ENCODE peak calls at places on chromosomes 5 and 9, in eight cellular contexts. R is mammary epithelial cell; F is kidney; Z is upper lobe of right lung; J is ascending aorta; W is heart right ventricle; T is CD8-positive, alpha-beta T cell; I is PC-9. M is an unnamed sample. For H3K36me3, the result is how much of the 10 kb centered on the place peaks cover.

GRCh38 chr5:137733922-137734695 is 1.8 kb downstream of the KLHL3 start:
- DNase-seq in R (no peak), F (no peak), Z (no peak), J (no peak), W (no peak), T (no peak), I (no peak), M (no peak)

GRCh38 chr5:71778678-71779276 is 59.7 kb downstream of the CARTPT start:
- DNase-seq in R (peak), F (no peak), Z (no peak), J (no peak), W (no peak), T (no peak), I (peak), M (no peak)

GRCh38 chr5:127306647-127307046 is 16.1 kb downstream of the MEGF10 start:
- DNase-seq in R (no peak), F (no peak), Z (no peak), J (no peak), W (no peak), T (no peak), I (no peak), M (no peak)

GRCh38 chr5:159337291-159337974 is 7.1 kb upstream of the IL12B start:
- DNase-seq in R (peak), F (no peak), Z (no peak), J (no peak), W (no peak), T (no peak), I (peak), M (no peak)

GRCh38 chr5:118478852-118479251 is 509.5 kb downstream of the DTWD2 start:
- DNase-seq in R (no peak), F (no peak), Z (no peak), J (no peak), W (no peak), T (no peak), I (no peak), M (no peak)

GRCh38 chr9:132882616-132883015 is 3.9 kb downstream of the SPACA9 start:
- DNase-seq in R (no peak), F (no peak), Z (no peak), J (no peak), W (no peak), T (no peak), I (no peak), M (no peak)

GRCh38 chr9:71384343-71384742 is 262.9 kb upstream of the TRPM3 start:
- DNase-seq in R (no peak), F (no peak), Z (no peak), J (no peak), W (no peak), T (no peak), I (no peak), M (no peak)

GRCh38 chr5:101292199-101292598 is 389.1 kb upstream of the ST8SIA4 start:
- DNase-seq in R (no peak), F (no peak), Z (no peak), J (no peak), W (no peak), T (no peak), I (no peak), M (no peak)

GRCh38 chr5:77852514-77853352 is 76.6 kb upstream of the TBCA start:
- DNase-seq in R (peak), F (peak), Z (peak), J (no peak), W (peak), T (no peak), I (no peak), M (peak)

GRCh38 chr9:91963711-91964240 is 13.7 kb upstream of the ROR2 start:
- DNase-seq in R (peak), F (no peak), Z (no peak), J (no peak), W (no peak), T (no peak), I (no peak), M (no peak)

GRCh38 chr9:86557063-86557766 is 203.0 kb upstream of the TUT7 start:
- DNase-seq in R (peak), F (no peak), Z (no peak), J (no peak), W (peak), T (no peak), I (no peak), M (no peak)

GRCh38 chr5:137611011-137611580 is 112.0 kb upstream of the SPOCK1 start:
- DNase-seq in R (no peak), F (no peak), Z (no peak), J (no peak), W (no peak), T (no peak), I (no peak), M (no peak)

GRCh38 chr5:96780626-96781025 is 27.1 kb downstream of the ERAP1 start:
- DNase-seq in R (peak), F (no peak), Z (no peak), J (no peak), W (no peak), T (no peak), I (no peak), M (no peak)

GRCh38 chr9:72888032-72888431 is 64.8 kb downstream of the ALDH1A1 start:
- DNase-seq in R (peak), F (no peak), Z (no peak), J (no peak), W (no peak), T (no peak), I (no peak), M (no peak)

GRCh38 chr9:111233963-111234362 is 96.1 kb downstream of the OR2K2 start:
- DNase-seq in R (no peak), F (no peak), Z (no peak), J (no peak), W (no peak), T (no peak), I (no peak), M (no peak)

DNA sequence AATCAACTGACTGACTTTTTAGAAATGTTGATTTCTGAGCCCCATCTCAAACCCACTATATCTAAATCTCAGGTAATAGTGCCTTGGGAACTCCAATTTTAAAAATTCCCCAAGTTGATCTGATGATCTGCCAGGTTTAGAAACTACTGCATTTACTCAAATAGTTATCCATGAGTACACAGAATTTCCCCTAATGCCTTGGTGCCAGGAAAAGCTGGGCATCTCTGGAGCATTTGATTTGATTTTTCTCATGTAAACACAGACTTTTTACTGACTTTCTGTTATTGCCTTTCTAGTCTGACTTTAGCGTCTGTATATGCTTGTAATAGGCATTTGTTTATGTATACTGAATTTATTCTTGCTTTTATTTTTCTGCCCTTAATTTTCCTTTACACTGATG is 35.8 kb downstream of the MTREX start:
- DNase-seq in R (no peak), F (no peak), Z (no peak), J (no peak), W (no peak), T (no peak), I (no peak), M (no peak)
- H3K36me3 ChIP-seq in R (under half), F (under half), Z (half or more), J (under half), W (half or more), T (under half), I (under half), M (half or more)

DNA sequence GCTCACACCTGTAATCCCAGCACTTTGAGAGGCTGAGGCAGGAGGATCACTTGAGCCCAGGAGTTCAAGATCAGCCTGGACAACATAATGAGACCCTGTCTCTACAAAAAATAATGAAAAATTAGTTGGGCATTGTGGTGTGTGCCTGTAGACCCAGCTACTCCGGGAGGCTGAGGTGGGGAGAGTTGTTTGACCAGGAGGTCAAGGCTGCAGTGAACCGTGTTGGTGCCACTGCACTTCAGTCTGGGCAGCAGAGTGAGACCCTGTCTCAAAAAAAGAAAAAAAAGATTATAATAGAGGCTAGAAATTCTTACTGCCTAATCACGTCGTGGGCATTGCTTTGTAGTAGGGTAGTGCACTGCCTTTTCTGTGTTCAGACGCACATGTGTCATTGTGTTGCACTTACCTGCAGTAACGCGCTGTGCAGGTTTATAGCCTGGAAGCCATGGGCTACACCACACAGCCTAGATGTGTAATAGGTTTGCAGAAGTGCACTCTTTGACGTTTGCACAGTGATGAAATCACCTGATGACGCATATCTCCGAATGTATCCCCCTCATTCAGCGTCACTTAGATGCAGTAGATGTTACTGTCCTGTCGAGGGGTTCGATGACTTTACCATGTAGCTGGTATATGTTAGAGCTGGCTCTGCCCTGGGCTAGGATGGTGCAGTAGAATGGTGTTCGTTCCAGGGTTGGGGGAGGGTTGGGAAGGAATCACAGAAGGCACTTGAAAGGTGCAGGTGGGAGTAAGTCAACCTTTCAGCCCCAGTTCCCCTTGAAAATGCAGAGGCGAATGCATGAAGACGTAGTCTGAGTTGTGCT is 13.0 kb downstream of the EHMT1 start:
- DNase-seq in R (no peak), F (no peak), Z (no peak), J (no peak), W (no peak), T (no peak), I (no peak), M (no peak)
- TF ChIP-seq CTCF in R (no peak), F (no peak), Z (no peak), J (no peak), W (no peak), T (no peak), I (no peak), M (no peak)

GRCh38 chr5:34923694-34924461 is 5.5 kb upstream of the DNAJC21 start:
- DNase-seq in R (peak), F (no peak), Z (no peak), J (no peak), W (no peak), T (no peak), I (peak), M (no peak)

GRCh38 chr5:34928267-34928666 is 1.1 kb upstream of the DNAJC21 start:
- DNase-seq in R (no peak), F (no peak), Z (no peak), J (no peak), W (no peak), T (no peak), I (no peak), M (no peak)

GRCh38 chr5:34927785-34928184 is 1.6 kb upstream of the DNAJC21 start:
- DNase-seq in R (no peak), F (no peak), Z (no peak), J (no peak), W (no peak), T (no peak), I (no peak), M (no peak)

GRCh38 chr5:34926318-34926888 is 3.0 kb upstream of the DNAJC21 start:
- DNase-seq in R (no peak), F (no peak), Z (no peak), J (no peak), W (no peak), T (no peak), I (no peak), M (no peak)

GRCh38 chr5:34924462-34924765 is 4.9 kb upstream of the DNAJC21 start:
- DNase-seq in R (no peak), F (no peak), Z (no peak), J (no peak), W (no peak), T (no peak), I (peak), M (no peak)
- H3K36me3 ChIP-seq in R (half or more), F (under half), Z (half or more), J (under half), W (half or more), T (under half), I (half or more), M (half or more)

DNA sequence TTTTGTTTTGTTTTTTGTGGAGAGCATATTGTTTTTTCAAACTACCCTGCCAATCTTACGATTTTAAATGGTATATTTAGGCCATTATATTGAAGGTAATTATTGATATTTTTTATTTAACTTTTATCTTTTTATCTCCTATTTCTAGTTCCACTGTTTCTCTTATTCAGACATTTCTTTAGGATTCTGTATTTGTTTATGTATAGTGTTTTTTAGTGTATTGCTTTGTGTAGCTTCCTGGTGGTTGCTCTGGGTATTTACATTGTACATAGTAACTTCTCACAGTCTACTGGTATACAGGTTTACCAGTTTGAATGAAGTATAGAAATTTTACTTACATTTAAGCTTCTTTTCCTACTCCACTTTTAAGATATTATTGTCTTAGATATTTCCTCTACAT is 63.2 kb downstream of the ERCC6L2 start:
- DNase-seq in R (no peak), F (no peak), Z (no peak), J (no peak), W (no peak), T (no peak), I (no peak), M (no peak)
- TF ChIP-seq CTCF in R (no peak), F (no peak), Z (peak), J (no peak), W (no peak), T (no peak), I (peak), M (peak)

DNA sequence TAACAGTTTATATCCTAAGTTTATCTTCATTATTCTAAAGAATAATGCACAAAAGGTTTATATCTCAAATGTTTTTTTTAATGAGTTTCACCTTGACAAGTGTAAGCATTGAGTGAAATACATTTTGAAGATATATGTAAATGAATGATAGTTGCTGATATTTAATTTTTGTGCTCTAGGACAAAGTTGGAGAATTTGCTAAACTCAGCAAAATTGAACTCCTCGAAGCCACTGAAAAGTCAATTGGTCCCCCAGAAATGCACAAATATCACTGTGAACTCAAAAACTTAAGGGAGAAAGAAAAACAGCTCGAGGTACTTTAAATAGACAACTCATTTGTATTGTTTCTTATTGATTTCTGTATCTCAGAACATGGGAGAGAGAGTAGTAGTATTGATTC is 19.5 kb downstream of the SMC5 start:
- DNase-seq in R (no peak), F (no peak), Z (no peak), J (no peak), W (no peak), T (no peak), I (no peak), M (no peak)
- H3K36me3 ChIP-seq in R (under half), F (under half), Z (under half), J (under half), W (half or more), T (under half), I (under half), M (half or more)

GRCh38 chr9:113998529-113999255 is 79.4 kb downstream of the AMBP start:
- DNase-seq in R (no peak), F (peak), Z (no peak), J (peak), W (no peak), T (no peak), I (no peak), M (no peak)
- TF ChIP-seq CTCF in R (no peak), F (peak), Z (no peak), J (no peak), W (no peak), T (no peak), I (no peak), M (peak)

GRCh38 chr5:177339107-177339638 is 12.3 kb downstream of the LMAN2 start:
- DNase-seq in R (no peak), F (peak), Z (no peak), J (no peak), W (no peak), T (no peak), I (peak), M (no peak)
- H3K36me3 ChIP-seq in R (under half), F (under half), Z (half or more), J (half or more), W (half or more), T (half or more), I (under half), M (half or more)

DNA sequence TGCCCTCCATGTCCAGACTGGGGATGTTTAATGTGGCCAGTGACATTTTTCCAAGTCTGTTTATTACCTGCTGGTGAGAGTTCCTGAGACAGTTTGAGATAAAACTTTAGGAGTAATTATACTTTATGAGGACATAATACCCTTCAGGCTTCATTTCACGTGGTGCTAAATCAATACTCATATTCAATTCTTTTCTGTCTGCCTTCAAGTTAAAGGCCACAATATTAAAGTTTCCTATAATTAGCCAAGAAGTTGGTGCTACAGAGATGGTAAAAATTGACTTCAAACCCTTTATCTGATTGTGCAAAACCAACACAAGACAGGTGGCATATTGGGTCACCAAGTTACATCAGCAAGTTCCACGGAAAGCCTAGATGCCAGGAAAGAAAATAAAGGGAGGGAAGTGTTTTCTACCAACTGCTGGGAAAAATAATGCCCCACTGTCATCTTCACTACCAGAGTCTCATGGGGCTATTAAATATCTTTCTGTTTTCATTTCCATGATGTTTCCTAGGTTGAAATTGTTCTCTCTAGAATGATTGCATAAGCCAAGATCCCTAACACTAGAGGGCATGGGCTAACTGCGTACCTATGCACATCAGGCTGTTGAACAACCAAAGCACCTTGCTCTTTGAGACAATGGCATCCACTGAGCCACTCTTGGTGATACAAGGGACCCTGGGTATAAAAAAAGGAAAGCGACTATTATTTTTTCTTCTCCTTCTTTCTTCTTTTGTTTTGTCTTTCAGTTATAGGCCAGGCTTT is 68.7 kb downstream of the INSYN2B start:
- DNase-seq in R (peak), F (no peak), Z (no peak), J (no peak), W (no peak), T (no peak), I (no peak), M (no peak)
- TF ChIP-seq CTCF in R (no peak), F (peak), Z (no peak), J (no peak), W (no peak), T (no peak), I (no peak), M (no peak)

GRCh38 chr9:113530022-113530635 is 66.6 kb downstream of the RGS3 start:
- DNase-seq in R (no peak), F (no peak), Z (no peak), J (peak), W (no peak), T (no peak), I (no peak), M (no peak)
- H3K36me3 ChIP-seq in R (under half), F (under half), Z (under half), J (under half), W (half or more), T (under half), I (under half), M (half or more)

GRCh38 chr5:149828161-149829011 is 98.3 kb downstream of the PPARGC1B start:
- DNase-seq in R (peak), F (peak), Z (peak), J (peak), W (peak), T (peak), I (peak), M (peak)

GRCh38 chr5:149831492-149831891 is 101.4 kb downstream of the PPARGC1B start:
- DNase-seq in R (peak), F (no peak), Z (no peak), J (no peak), W (no peak), T (no peak), I (no peak), M (no peak)

GRCh38 chr5:149827501-149827990 is 97.4 kb downstream of the PPARGC1B start:
- DNase-seq in R (no peak), F (no peak), Z (no peak), J (no peak), W (no peak), T (no peak), I (no peak), M (no peak)

GRCh38 chr5:149830579-149830978 is 100.5 kb downstream of the PPARGC1B start:
- DNase-seq in R (no peak), F (no peak), Z (no peak), J (no peak), W (no peak), T (no peak), I (no peak), M (no peak)

DNA sequence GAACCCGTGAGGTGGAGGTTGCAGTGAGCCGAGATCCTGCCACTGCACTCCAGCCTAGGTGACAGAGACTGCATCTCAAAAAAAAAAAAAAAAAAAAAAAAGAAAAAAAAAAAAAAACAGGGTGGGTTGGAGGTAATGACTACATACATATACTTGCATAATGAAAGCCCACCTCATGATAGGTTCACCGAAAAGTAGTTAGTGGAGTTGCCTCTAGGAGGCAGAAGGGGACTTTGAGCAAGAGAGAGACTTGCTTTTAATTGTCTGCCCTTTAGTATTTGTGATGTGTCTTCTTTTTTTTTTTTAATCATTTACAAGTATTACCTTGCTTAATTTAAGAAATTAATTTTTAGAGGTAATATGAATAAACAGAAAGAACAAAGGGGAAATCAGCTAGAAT is 99.8 kb downstream of the PPARGC1B start:
- DNase-seq in R (no peak), F (no peak), Z (no peak), J (no peak), W (no peak), T (no peak), I (no peak), M (no peak)
- TF ChIP-seq CTCF in R (peak), F (no peak), Z (no peak), J (no peak), W (peak), T (no peak), I (peak), M (peak)